ENCODE peak calls at places on chromosomes 1 and 21, in seven cellular contexts. H is esophagus squamous epithelium, G is astrocyte of the spinal cord, I is fibroblast of villous mesenchyme, O is right atrium auricular region, F is cardiac muscle cell, M is lower leg skin. C is an unnamed sample.

GRCh38 chr1:168485048-168485447 is 58.7 kb downstream of the XCL2 start:
- DNase-seq in H (no peak), O (no peak), F (no peak), G (peak; percentile 50), I (no peak), M (peak; percentile 34), C (peak; percentile 43)

GRCh38 chr1:86356247-86356646 is 39.9 kb downstream of the ODF2L start:
- DNase-seq in H (no peak), M (no peak), G (no peak), O (no peak), F (no peak), I (no peak), C (no peak)

GRCh38 chr1:9539165-9539828 is at the start of gene SLC25A33:
- DNase-seq in H (peak; percentile 72), F (peak; percentile 97), I (peak; percentile 98), M (peak; percentile 94), O (peak; percentile 98), G (peak; percentile 98), C (peak; percentile 99)

GRCh38 chr1:21337931-21338567 is 47.8 kb upstream of the ECE1 start:
- DNase-seq in F (no peak), O (peak; percentile 100), G (peak; percentile 79), M (peak; percentile 95), H (no peak), I (peak; percentile 94), C (peak; percentile 65)

GRCh38 chr1:226657788-226658537 is 81.1 kb downstream of the ITPKB start:
- DNase-seq in M (no peak), H (no peak), F (no peak), O (no peak), G (no peak), I (no peak), C (no peak)

GRCh38 chr1:29671446-29671845 is 435.1 kb downstream of the PTPRU start:
- DNase-seq in M (no peak), H (no peak), G (no peak), I (no peak), F (no peak), O (peak; percentile 42), C (no peak)

GRCh38 chr1:55338448-55338820 is 123.3 kb upstream of the USP24 start:
- DNase-seq in H (no peak), I (no peak), O (no peak), F (no peak), G (no peak), M (no peak), C (no peak)

GRCh38 chr1:217660353-217661062 is 29.4 kb downstream of the SPATA17 start:
- DNase-seq in I (peak; percentile 78), F (peak; percentile 14), H (no peak), M (no peak), G (peak; percentile 60), O (no peak), C (peak; percentile 73)

GRCh38 chr1:30342535-30343141 is 380.7 kb downstream of the MATN1 start:
- DNase-seq in M (no peak), O (peak; percentile 38), G (no peak), H (no peak), F (peak; percentile 62), I (no peak), C (no peak)

GRCh38 chr1:223720987-223721591 is 8.8 kb downstream of the CAPN2 start:
- DNase-seq in I (peak; percentile 94), O (no peak), M (no peak), H (no peak), G (peak; percentile 84), F (no peak), C (peak; percentile 96)

GRCh38 chr1:5644281-5645134 is 347.7 kb downstream of the NPHP4 start:
- DNase-seq in O (no peak), H (no peak), M (no peak), I (no peak), G (no peak), F (no peak), C (no peak)

GRCh38 chr1:6104631-6105030 is 58.9 kb downstream of the KCNAB2 start:
- DNase-seq in O (no peak), F (no peak), I (no peak), M (no peak), G (no peak), H (no peak), C (no peak)

GRCh38 chr1:22658385-22659163 is 5.5 kb downstream of the C1QB start:
- DNase-seq in H (no peak), F (no peak), O (no peak), M (no peak), G (no peak), I (no peak), C (no peak)
- TF ChIP-seq CTCF in H (no peak), F (peak; percentile 9), O (no peak), M (no peak), G (peak; percentile 22), I (no peak), C (peak; percentile 8)

DNA sequence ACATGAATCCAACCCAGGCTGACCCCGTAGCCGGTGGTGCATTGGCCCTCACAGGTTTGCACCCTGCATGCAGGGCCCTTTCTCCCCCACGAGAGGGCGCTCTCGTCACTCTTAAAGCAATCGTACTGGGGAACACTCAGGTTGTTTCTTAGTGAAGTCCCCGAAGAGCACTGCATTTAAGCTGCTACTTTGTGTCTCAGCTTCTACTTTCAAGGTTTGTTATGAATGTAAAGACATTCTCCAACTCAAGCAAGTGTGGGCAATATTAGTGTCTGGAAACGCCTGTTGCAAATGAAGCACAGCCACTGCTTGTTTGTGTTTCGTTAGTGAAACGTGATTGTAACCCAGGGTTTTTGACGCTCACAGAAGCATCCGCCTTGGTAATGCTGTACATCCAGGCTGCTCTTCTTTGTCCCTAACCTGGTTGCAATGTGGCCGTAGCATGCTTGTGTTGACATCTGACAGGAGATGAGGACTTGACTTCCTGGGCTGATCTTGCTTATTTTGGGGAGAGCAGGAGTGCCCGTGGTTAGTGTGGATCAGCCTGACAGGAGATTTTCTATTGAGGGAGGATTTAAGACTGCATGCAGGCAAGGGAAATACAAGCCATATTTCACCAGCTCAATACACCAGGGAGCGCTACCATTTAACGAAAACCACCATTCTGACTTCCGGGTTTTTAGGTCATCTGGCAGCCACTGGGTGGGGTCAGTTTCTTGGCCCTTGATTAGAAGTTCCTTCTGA is 79.8 kb downstream of the ST6GALNAC3 start:
- DNase-seq in I (peak; percentile 68), H (peak; percentile 33), F (peak; percentile 82), G (peak; percentile 78), O (peak; percentile 75), M (peak; percentile 43), C (peak; percentile 83)
- H3K4me3 ChIP-seq in I (peak overlapping the region; percentile 36), H (peak overlapping the region; percentile 64), F (no peak overlapping the region), G (peak overlapping the region; percentile 25), O (peak overlapping the region; percentile 33), M (no peak overlapping the region), C (peak overlapping the region; percentile 46)

DNA sequence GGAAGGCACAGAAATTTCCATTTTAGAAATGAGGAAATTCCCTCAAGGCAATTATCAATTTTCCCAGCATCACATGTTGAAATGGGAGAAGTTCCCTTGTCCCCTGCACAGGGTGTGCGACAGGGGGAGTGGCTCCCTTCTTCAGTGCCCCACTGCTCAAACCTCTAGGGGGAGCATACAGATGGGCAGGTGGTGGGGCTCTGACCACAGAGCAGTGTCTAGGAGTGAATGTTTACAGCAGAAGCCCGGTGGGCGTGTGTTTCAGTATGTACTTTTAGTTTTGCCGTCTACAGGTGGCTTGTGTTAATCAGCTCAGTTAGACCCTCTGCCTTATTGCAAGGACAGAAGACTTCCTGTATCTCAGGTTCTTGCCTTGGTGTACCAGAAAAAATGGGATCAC is 493.7 kb upstream of the PLXNA2 start:
- DNase-seq in G (no peak), H (no peak), O (no peak), F (no peak), I (no peak), M (no peak), C (no peak)
- TF ChIP-seq CTCF in G (no peak), H (no peak), O (no peak), F (no peak), I (no peak), M (no peak), C (no peak)

GRCh38 chr21:32415451-32415850 is 2.9 kb downstream of the EVA1C start:
- DNase-seq in M (no peak), O (no peak), F (no peak), I (no peak), H (no peak), G (no peak), C (no peak)
- H3K4me3 ChIP-seq in M (no peak overlapping the region), O (peak overlapping the region; percentile 80), F (no peak overlapping the region), I (peak overlapping the region; percentile 1), H (peak overlapping the region; percentile 97), G (no peak overlapping the region), C (no peak overlapping the region)

GRCh38 chr1:222713091-222714012 is 988 bp downstream of the BROX start:
- DNase-seq in F (peak; percentile 97), O (peak; percentile 96), M (peak; percentile 94), G (peak; percentile 96), H (peak; percentile 83), I (peak; percentile 96), C (peak; percentile 96)
- TF ChIP-seq CTCF in F (no peak), O (no peak), M (no peak), G (no peak), H (no peak), I (no peak), C (no peak)

GRCh38 chr1:12016182-12016581 is 3.1 kb upstream of the MIIP start:
- DNase-seq in O (no peak), H (no peak), G (no peak), M (no peak), F (no peak), I (no peak), C (no peak)
- H3K4me3 ChIP-seq in O (no peak overlapping the region), H (no peak overlapping the region), G (no peak overlapping the region), M (no peak overlapping the region), F (no peak overlapping the region), I (no peak overlapping the region), C (no peak overlapping the region)

GRCh38 chr1:63512584-63512983 is 10.4 kb downstream of the ITGB3BP start:
- DNase-seq in M (no peak), O (no peak), I (no peak), G (no peak), F (no peak), H (no peak), C (no peak)
- TF ChIP-seq CTCF in M (no peak), O (no peak), I (no peak), G (no peak), F (no peak), H (no peak), C (no peak)

C was measured in choroid plexus epithelial cell.